ENCODE peak calls at places on chromosome 17, in seven cellular contexts. E is neural progenitor cell; U is CD8-positive, alpha-beta T cell; P is heart left ventricle; J is A549; R is endodermal cell; Z is fibroblast of mammary gland. K is an unnamed sample.

GRCh38 chr17:1241904-1242303 is 28.3 kb upstream of the BHLHA9 start:
- DNase-seq in E (no peak), U (no peak), P (no peak), J (no peak), R (no peak), Z (peak), K (peak)

GRCh38 chr17:81923302-81924260 is 4.0 kb downstream of the MAFG start:
- DNase-seq in E (peak), U (no peak), P (peak), J (peak), R (peak), Z (peak), K (peak)

GRCh38 chr17:17515921-17516295 is 19.7 kb upstream of the RASD1 start:
- DNase-seq in E (no peak), U (no peak), P (no peak), J (no peak), R (no peak), Z (peak), K (peak)

GRCh38 chr17:9309216-9309615 is 266.4 kb downstream of the STX8 start:
- DNase-seq in E (peak), U (no peak), P (no peak), J (no peak), R (peak), Z (no peak), K (no peak)

GRCh38 chr17:3167574-3167973 is 29.7 kb upstream of the OR1A2 start:
- DNase-seq in E (no peak), U (no peak), P (no peak), J (no peak), R (no peak), Z (no peak), K (no peak)

GRCh38 chr17:69690531-69690930 is 276.0 kb downstream of the MAP2K6 start:
- DNase-seq in E (no peak), U (no peak), P (no peak), J (no peak), R (no peak), Z (no peak), K (no peak)

GRCh38 chr17:57286372-57287105 is 30.2 kb downstream of the MSI2 start:
- DNase-seq in E (peak), U (no peak), P (no peak), J (no peak), R (no peak), Z (no peak), K (no peak)

GRCh38 chr17:5418858-5419355 is 555 bp downstream of the NUP88 start:
- DNase-seq in E (no peak), U (no peak), P (no peak), J (peak), R (no peak), Z (peak), K (no peak)

GRCh38 chr17:32484041-32484461 is 2.7 kb upstream of the CDK5R1 start:
- DNase-seq in E (no peak), U (no peak), P (no peak), J (no peak), R (peak), Z (no peak), K (no peak)

GRCh38 chr17:66567234-66568170 is 265.1 kb downstream of the PRKCA start:
- DNase-seq in E (peak), U (peak), P (peak), J (peak), R (peak), Z (peak), K (peak)

GRCh38 chr17:21298056-21298982 is 13.8 kb downstream of the MAP2K3 start:
- DNase-seq in E (no peak), U (no peak), P (no peak), J (no peak), R (no peak), Z (no peak), K (no peak)

GRCh38 chr17:49984776-49985175 is 10.2 kb downstream of the DLX3 start:
- DNase-seq in E (no peak), U (no peak), P (no peak), J (no peak), R (no peak), Z (no peak), K (no peak)

GRCh38 chr17:55286681-55287589 is 22.2 kb downstream of the HLF start:
- DNase-seq in E (no peak), U (no peak), P (no peak), J (peak), R (no peak), Z (peak), K (peak)

GRCh38 chr17:70447588-70447987 is 278.3 kb downstream of the KCNJ2 start:
- DNase-seq in E (no peak), U (no peak), P (no peak), J (no peak), R (no peak), Z (no peak), K (no peak)

GRCh38 chr17:72419866-72420774 is 299.3 kb downstream of the SOX9 start:
- DNase-seq in E (no peak), U (no peak), P (no peak), J (no peak), R (no peak), Z (no peak), K (no peak)

GRCh38 chr17:38881600-38882191 is 11.8 kb downstream of the LASP1 start:
- DNase-seq in E (peak), U (peak), P (peak), J (peak), R (peak), Z (peak), K (peak)

GRCh38 chr17:27339836-27340550 is 46.1 kb downstream of the WSB1 start:
- DNase-seq in E (no peak), U (no peak), P (no peak), J (peak), R (peak), Z (peak), K (no peak)

GRCh38 chr17:50210249-50211225 is 9.1 kb upstream of the COL1A1 start:
- DNase-seq in E (peak), U (no peak), P (peak), J (peak), R (peak), Z (peak), K (peak)

GRCh38 chr17:13182450-13182849 is 164.6 kb upstream of the ELAC2 start:
- DNase-seq in E (no peak), U (no peak), P (no peak), J (no peak), R (no peak), Z (no peak), K (no peak)

GRCh38 chr17:78697122-78697845 is 84.8 kb downstream of the CYTH1 start:
- DNase-seq in E (no peak), U (no peak), P (no peak), J (no peak), R (peak), Z (peak), K (peak)

GRCh38 chr17:80389011-80389995 is 25.7 kb upstream of the ENDOV start:
- DNase-seq in E (no peak), U (no peak), P (no peak), J (no peak), R (no peak), Z (no peak), K (no peak)

GRCh38 chr17:72726936-72727335 is 365.6 kb downstream of the SLC39A11 start:
- DNase-seq in E (no peak), U (peak), P (no peak), J (no peak), R (no peak), Z (peak), K (no peak)

GRCh38 chr17:36632916-36633846 is 31.8 kb downstream of the MRM1 start:
- DNase-seq in E (peak), U (no peak), P (no peak), J (no peak), R (peak), Z (no peak), K (no peak)

GRCh38 chr17:78882546-78883089 is 20.4 kb downstream of the CEP295NL start:
- DNase-seq in E (no peak), U (no peak), P (no peak), J (no peak), R (peak), Z (no peak), K (no peak)

GRCh38 chr17:50094753-50095616 is at the start of gene PDK2:
- DNase-seq in E (peak), U (peak), P (peak), J (peak), R (peak), Z (peak), K (peak)

GRCh38 chr17:35256629-35257028 is 13.8 kb downstream of the SLFN5 start:
- DNase-seq in E (no peak), U (no peak), P (no peak), J (peak), R (peak), Z (no peak), K (no peak)

GRCh38 chr17:2943971-2944370 is 119.4 kb downstream of the OR1D5 start:
- DNase-seq in E (no peak), U (no peak), P (no peak), J (no peak), R (peak), Z (no peak), K (no peak)

GRCh38 chr17:78568494-78569115 is 8.6 kb downstream of the DNAH17 start:
- DNase-seq in E (no peak), U (no peak), P (no peak), J (peak), R (no peak), Z (peak), K (peak)

GRCh38 chr17:28792877-28793666 is 49.3 kb downstream of the TRAF4 start:
- DNase-seq in E (no peak), U (no peak), P (no peak), J (peak), R (no peak), Z (no peak), K (no peak)

GRCh38 chr17:45241315-45242011 is 19.8 kb downstream of the FMNL1 start:
- DNase-seq in E (peak), U (no peak), P (no peak), J (no peak), R (peak), Z (no peak), K (no peak)

GRCh38 chr17:75316253-75316652 is 27.0 kb upstream of the SLC25A19 start:
- DNase-seq in E (no peak), U (no peak), P (no peak), J (no peak), R (no peak), Z (no peak), K (no peak)

GRCh38 chr17:43393944-43394482 is 4.8 kb upstream of the ARL4D start:
- DNase-seq in E (peak), U (peak), P (peak), J (peak), R (peak), Z (peak), K (peak)

GRCh38 chr17:64788286-64789060 is 126.4 kb upstream of the SMURF2 start:
- DNase-seq in E (no peak), U (no peak), P (no peak), J (no peak), R (peak), Z (no peak), K (no peak)

GRCh38 chr17:69605571-69605970 is 191.1 kb downstream of the MAP2K6 start:
- DNase-seq in E (no peak), U (no peak), P (no peak), J (no peak), R (no peak), Z (no peak), K (no peak)

GRCh38 chr17:57986841-57987581 is 1.0 kb downstream of the VEZF1 start:
- DNase-seq in E (peak), U (peak), P (peak), J (peak), R (peak), Z (peak), K (peak)

GRCh38 chr17:40542562-40543411 is 22.5 kb downstream of the CCR7 start:
- DNase-seq in E (no peak), U (peak), P (peak), J (peak), R (peak), Z (peak), K (peak)

DNA sequence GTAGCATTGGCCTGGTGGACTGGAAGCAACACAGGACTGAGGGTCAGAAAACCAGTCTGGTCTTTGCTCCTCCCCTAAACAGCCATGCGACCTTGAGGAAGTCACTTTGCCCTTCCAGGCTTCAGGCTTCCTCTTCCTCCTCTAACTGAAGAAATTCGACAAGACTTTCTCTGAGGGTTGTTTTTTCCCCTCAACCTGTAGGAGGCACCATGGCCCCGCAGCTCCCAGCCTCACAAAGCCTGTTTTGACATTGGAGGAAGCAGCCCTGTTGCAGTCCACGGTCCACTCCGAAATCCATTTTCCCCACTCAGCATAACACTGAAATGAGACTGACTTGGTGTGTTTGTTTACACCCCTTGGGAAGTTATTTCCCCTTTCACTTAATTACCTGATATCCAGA is 41.2 kb upstream of the PIRT start:
- DNase-seq in E (peak), U (no peak), P (peak), J (peak), R (peak), Z (no peak), K (no peak)
- TF ChIP-seq CTCF in E (peak), U (no peak), P (no peak), J (peak), R (peak), Z (peak), K (no peak)

DNA sequence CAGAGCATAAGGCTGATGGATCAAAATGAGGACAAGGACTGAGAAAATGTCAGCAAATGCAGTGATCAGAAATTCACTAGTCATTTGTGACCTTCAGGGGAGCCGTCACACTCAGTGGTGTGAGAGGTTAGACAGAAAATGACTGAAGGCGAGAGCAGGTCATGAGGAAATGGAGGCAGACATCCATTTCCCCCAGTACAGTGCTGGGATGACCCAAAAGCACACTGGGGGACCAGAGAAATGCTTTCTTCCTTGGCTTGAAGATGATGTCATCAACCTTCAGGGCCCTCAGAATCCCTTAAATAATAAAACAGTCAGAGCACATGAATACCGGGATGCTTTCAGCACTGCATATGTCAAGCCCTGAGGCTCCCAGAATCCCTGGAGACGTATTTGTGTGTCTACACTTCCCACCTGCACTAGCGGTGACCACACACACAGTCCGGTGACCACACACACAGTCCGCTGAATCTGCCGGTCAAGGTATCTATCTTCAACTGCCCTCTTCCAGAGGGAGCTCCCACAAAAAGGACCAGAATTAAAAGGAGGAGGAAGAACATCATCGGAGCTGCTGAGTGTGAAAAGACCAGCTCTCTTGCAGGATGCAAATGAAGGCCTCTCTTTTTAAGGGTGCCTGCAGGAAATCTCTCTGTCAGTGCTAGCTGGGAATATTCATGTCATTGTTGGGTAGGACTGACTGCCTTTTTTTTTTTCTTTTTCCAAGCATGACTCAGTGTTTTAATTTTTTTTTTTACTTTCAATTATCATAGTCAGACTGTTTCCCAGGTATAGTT is 8.2 kb downstream of the UBE2O start:
- DNase-seq in E (no peak), U (no peak), P (no peak), J (no peak), R (peak), Z (peak), K (no peak)
- H3K4me3 ChIP-seq in E (no peak), U (no peak), P (no peak), J (no peak), R (no peak), Z (no peak), K (no peak)

GRCh38 chr17:77374170-77374936 is 233.6 kb downstream of the SEC14L1 start:
- DNase-seq in E (peak), U (peak), P (peak), J (no peak), R (peak), Z (peak), K (peak)
- TF ChIP-seq CTCF in E (peak), U (peak), P (no peak), J (no peak), R (peak), Z (peak), K (peak)

DNA sequence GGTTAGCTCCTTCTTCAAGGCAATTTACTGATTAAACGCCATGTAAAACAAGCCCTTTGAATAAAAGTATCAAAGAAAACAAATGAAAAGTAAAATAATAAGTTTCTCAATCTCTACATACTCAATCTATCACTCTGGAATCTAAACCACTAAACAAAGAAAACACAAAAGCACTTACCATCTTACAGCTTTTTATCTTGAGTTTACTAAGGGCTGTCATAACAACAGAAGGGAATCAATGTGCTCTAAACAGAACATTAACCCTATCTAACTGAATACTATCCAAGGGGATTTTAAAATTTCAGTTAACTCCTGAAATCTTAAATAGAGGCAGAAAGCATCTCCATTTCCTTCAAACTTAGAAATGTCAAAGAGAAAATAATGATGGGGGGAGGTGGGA is 3.4 kb downstream of the SKA2 start:
- DNase-seq in E (no peak), U (no peak), P (no peak), J (no peak), R (no peak), Z (no peak), K (peak)
- H3K4me3 ChIP-seq in E (peak), U (no peak), P (no peak), J (no peak), R (peak), Z (no peak), K (no peak)

K was measured in AG10803.